ENCODE peak calls at places on chromosomes 3 and 15, in ten cellular contexts. S is germinal center; N is naive thymus-derived CD8-positive, alpha-beta T cell; Q is stimulated activated CD4-positive, alpha-beta T cell treated with anti-CD3 and anti-CD28 coated beads, Interleukin-1b, Interleukin-23, amount 100 ng/mL, for 4 hours; D is AG20443; O is NCI-H1105; H is NCI-H2171; L is OCI-LY7; E is activated naive CD4-positive, alpha-beta T cell; V is thoracic aorta. X is an unnamed sample.

GRCh38 chr15:94397377-94397776 is 166.0 kb downstream of the MCTP2 start:
- DNase-seq in S (no peak), N (no peak), Q (no peak), D (no peak), O (no peak), H (no peak), L (no peak), E (no peak), V (no peak), X (no peak)

GRCh38 chr15:56052389-56053045 is 59.1 kb upstream of the NEDD4 start:
- DNase-seq in S (peak), N (no peak), Q (no peak), D (peak), O (no peak), H (peak), L (peak), E (no peak), V (no peak), X (no peak)

GRCh38 chr3:9194509-9195184 is 54.8 kb downstream of the SRGAP3 start:
- DNase-seq in S (no peak), N (no peak), Q (no peak), D (no peak), O (no peak), H (peak), L (no peak), E (no peak), V (no peak), X (no peak)

GRCh38 chr3:171407746-171408145 is 52.5 kb downstream of the TNIK start:
- DNase-seq in S (no peak), N (no peak), Q (no peak), D (peak), O (no peak), H (no peak), L (no peak), E (no peak), V (no peak), X (no peak)

GRCh38 chr15:38061856-38062649 is 127.6 kb downstream of the TMCO5A start:
- DNase-seq in S (no peak), N (no peak), Q (no peak), D (no peak), O (no peak), H (no peak), L (no peak), E (no peak), V (no peak), X (no peak)

GRCh38 chr3:69628956-69629355 is 110.3 kb upstream of the MITF start:
- DNase-seq in S (no peak), N (no peak), Q (no peak), D (no peak), O (no peak), H (no peak), L (no peak), E (no peak), V (no peak), X (no peak)

GRCh38 chr3:57961177-57961827 is 46.9 kb upstream of the FLNB start:
- DNase-seq in S (no peak), N (no peak), Q (no peak), D (no peak), O (no peak), H (no peak), L (no peak), E (no peak), V (no peak), X (no peak)

GRCh38 chr15:100705065-100705464 is 102.7 kb downstream of the ASB7 start:
- DNase-seq in S (no peak), N (no peak), Q (no peak), D (no peak), O (no peak), H (no peak), L (no peak), E (no peak), V (no peak), X (no peak)

GRCh38 chr3:118445036-118445435 is 589.6 kb downstream of the IGSF11 start:
- DNase-seq in S (no peak), N (no peak), Q (no peak), D (no peak), O (no peak), H (no peak), L (no peak), E (no peak), V (no peak), X (no peak)

GRCh38 chr3:150242220-150242938 is 165.7 kb upstream of the TSC22D2 start:
- DNase-seq in S (no peak), N (no peak), Q (no peak), D (no peak), O (no peak), H (peak), L (no peak), E (no peak), V (no peak), X (no peak)

GRCh38 chr15:65653781-65654521 is 32.2 kb downstream of the SLC24A1 start:
- DNase-seq in S (no peak), N (no peak), Q (no peak), D (no peak), O (no peak), H (no peak), L (no peak), E (no peak), V (no peak), X (no peak)

GRCh38 chr3:78112266-78112665 is 1072.4 kb downstream of the ROBO2 start:
- DNase-seq in S (no peak), N (no peak), Q (no peak), D (no peak), O (no peak), H (no peak), L (no peak), E (no peak), V (no peak), X (no peak)

GRCh38 chr15:58463815-58464697 is 32.3 kb downstream of the LIPC start:
- DNase-seq in S (no peak), N (no peak), Q (no peak), D (no peak), O (peak), H (no peak), L (peak), E (no peak), V (no peak), X (no peak)

GRCh38 chr15:40256642-40257235 is 17.9 kb downstream of the PAK6 start:
- DNase-seq in S (no peak), N (no peak), Q (no peak), D (no peak), O (no peak), H (no peak), L (no peak), E (no peak), V (no peak), X (no peak)

GRCh38 chr15:49044761-49045571 is 1.3 kb downstream of the SECISBP2L start:
- DNase-seq in S (no peak), N (no peak), Q (no peak), D (no peak), O (no peak), H (no peak), L (peak), E (no peak), V (no peak), X (no peak)

GRCh38 chr15:90291679-90292356 is 26.3 kb downstream of the NGRN start:
- DNase-seq in S (peak), N (no peak), Q (no peak), D (peak), O (no peak), H (no peak), L (peak), E (no peak), V (no peak), X (no peak)